ENCODE peak calls at places on chromosomes 6 and 20, in four cellular contexts. M, B, Y and J are unnamed samples.

GRCh38 chr6:89564752-89565427 is 73.7 kb downstream of the LYRM2 start:
- DNase-seq in M (no peak), B (no peak), Y (peak), J (no peak)

GRCh38 chr6:78365473-78365872 is 501.9 kb upstream of the IRAK1BP1 start:
- DNase-seq in M (no peak), B (no peak), Y (no peak), J (no peak)

GRCh38 chr20:32497589-32498224 is 87.4 kb downstream of the NOL4L start:
- DNase-seq in M (no peak), B (no peak), Y (no peak), J (no peak)

GRCh38 chr20:7926767-7927166 is 13.5 kb downstream of the HAO1 start:
- DNase-seq in M (no peak), B (no peak), Y (no peak), J (peak)

GRCh38 chr6:14734416-14735340 is 511.2 kb upstream of the JARID2 start:
- DNase-seq in M (no peak), B (no peak), Y (no peak), J (no peak)

GRCh38 chr6:13336553-13336952 is 8.2 kb upstream of the TBC1D7 start:
- DNase-seq in M (peak), B (peak), Y (peak), J (peak)

GRCh38 chr6:18081025-18081668 is 41.3 kb downstream of the NHLRC1 start:
- DNase-seq in M (no peak), B (no peak), Y (peak), J (no peak)

GRCh38 chr6:123427008-123427407 is 209.7 kb downstream of the TRDN start:
- DNase-seq in M (no peak), B (no peak), Y (no peak), J (no peak)

GRCh38 chr20:59743767-59744485 is 139.6 kb downstream of the PHACTR3 start:
- DNase-seq in M (no peak), B (no peak), Y (no peak), J (peak)

GRCh38 chr20:15924556-15924955 is 648.7 kb downstream of the KIF16B start:
- DNase-seq in M (no peak), B (no peak), Y (no peak), J (no peak)

GRCh38 chr20:20930500-20930899 is 175.7 kb downstream of the LINC00237 start:
- DNase-seq in M (no peak), B (no peak), Y (no peak), J (no peak)

GRCh38 chr20:17612287-17612974 is 42.6 kb downstream of the DSTN start:
- DNase-seq in M (no peak), B (no peak), Y (peak), J (no peak)

GRCh38 chr6:27667016-27667415 is 194.1 kb upstream of the ZNF184 start:
- DNase-seq in M (no peak), B (no peak), Y (no peak), J (no peak)

GRCh38 chr6:27495386-27496135 is 22.7 kb upstream of the ZNF184 start:
- DNase-seq in M (peak), B (peak), Y (peak), J (peak)